ENCODE peak calls at places on chromosomes 6 and 20, in seven cellular contexts. C is activated CD8-positive, alpha-beta memory T cell treated with anti-CD3 and anti-CD28 coated beads for 1 hour; B is brain pericyte; X is neural crest cell; R is tibial artery; L is upper lobe of right lung; G is RWPE1. E is an unnamed sample.
A peak's percentile ranks its signal among the peaks of the same experiment; 100 is the strongest.

GRCh38 chr6:36676142-36677058 is 2.1 kb upstream of the CDKN1A start:
- DNase-seq in C (no peak), B (no peak), X (no peak), R (no peak), L (no peak), G (peak; percentile 53), E (no peak)

GRCh38 chr20:61742097-61742805 is 323.4 kb downstream of the TAF4 start:
- DNase-seq in C (no peak), B (no peak), X (no peak), R (no peak), L (no peak), G (no peak), E (no peak)

GRCh38 chr6:143544019-143544681 is 32.6 kb upstream of the FUCA2 start:
- DNase-seq in C (no peak), B (no peak), X (no peak), R (no peak), L (no peak), G (no peak), E (no peak)

GRCh38 chr6:158290659-158291058 is 21.6 kb upstream of the TULP4 start:
- DNase-seq in C (no peak), B (no peak), X (no peak), R (no peak), L (no peak), G (no peak), E (no peak)

GRCh38 chr20:18058661-18059467 is 1.1 kb upstream of the OVOL2 start:
- DNase-seq in C (no peak), B (no peak), X (no peak), R (no peak), L (peak; percentile 74), G (no peak), E (no peak)

GRCh38 chr6:159532155-159532554 is 160.9 kb downstream of the SOD2 start:
- DNase-seq in C (no peak), B (no peak), X (no peak), R (no peak), L (no peak), G (no peak), E (no peak)

GRCh38 chr6:32969685-32970412 is 1.5 kb downstream of the BRD2 start:
- DNase-seq in C (no peak), B (peak; percentile 82), X (peak; percentile 68), R (peak; percentile 89), L (peak; percentile 85), G (peak; percentile 79), E (peak; percentile 82)

GRCh38 chr6:16486661-16487060 is 248.3 kb downstream of the GMPR start:
- DNase-seq in C (no peak), B (no peak), X (no peak), R (no peak), L (no peak), G (no peak), E (no peak)

GRCh38 chr20:33372993-33373441 is 28.3 kb downstream of the CDK5RAP1 start:
- DNase-seq in C (no peak), B (no peak), X (no peak), R (no peak), L (no peak), G (no peak), E (no peak)

GRCh38 chr20:44738779-44739477 is 6.7 kb upstream of the KCNK15 start:
- DNase-seq in C (no peak), B (no peak), X (peak; percentile 32), R (peak; percentile 83), L (no peak), G (peak; percentile 97), E (peak; percentile 65)

E was measured in ureter.